ENCODE peak calls at places on chromosomes 2 and 18, in eight cellular contexts. E is HT-29; F is mesothelial cell of epicardium; Y is CD4-positive, alpha-beta T cell; K is PC-9; I is GM12891; X is NCI-H446; D is NCI-H1105. V is an unnamed sample.

GRCh38 chr2:133837441-133838090 is 269.3 kb upstream of the NCKAP5 start:
- DNase-seq in E (no peak), F (no peak), Y (no peak), K (no peak), I (no peak), X (peak), D (no peak), V (peak)

GRCh38 chr2:201258666-201258999 is 1.7 kb upstream of the CASP8 start:
- DNase-seq in E (no peak), F (no peak), Y (no peak), K (no peak), I (no peak), X (no peak), D (no peak), V (no peak)

GRCh38 chr18:51321696-51322095 is 124.2 kb upstream of the MEX3C start:
- DNase-seq in E (no peak), F (no peak), Y (no peak), K (no peak), I (no peak), X (no peak), D (no peak), V (no peak)

GRCh38 chr2:54577035-54577434 is 120.9 kb downstream of the SPTBN1 start:
- DNase-seq in E (no peak), F (no peak), Y (no peak), K (no peak), I (no peak), X (no peak), D (peak), V (peak)

GRCh38 chr2:213317929-213318328 is 33.7 kb downstream of the SPAG16 start:
- DNase-seq in E (no peak), F (no peak), Y (no peak), K (no peak), I (no peak), X (no peak), D (no peak), V (no peak)

GRCh38 chr2:225466891-225467604 is 67.5 kb downstream of the NYAP2 start:
- DNase-seq in E (peak), F (no peak), Y (no peak), K (peak), I (no peak), X (no peak), D (no peak), V (no peak)

GRCh38 chr2:107469437-107469995 is 357.2 kb upstream of the RGPD4 start:
- DNase-seq in E (no peak), F (no peak), Y (no peak), K (no peak), I (no peak), X (no peak), D (no peak), V (no peak)

GRCh38 chr2:39266139-39266805 is 22.5 kb upstream of the CDKL4 start:
- DNase-seq in E (no peak), F (no peak), Y (no peak), K (no peak), I (no peak), X (no peak), D (no peak), V (no peak)

GRCh38 chr2:47519604-47520301 is 116.8 kb downstream of the MSH2 start:
- DNase-seq in E (no peak), F (no peak), Y (no peak), K (no peak), I (no peak), X (no peak), D (no peak), V (peak)

GRCh38 chr2:203891474-203891873 is 23.9 kb downstream of the CTLA4 start:
- DNase-seq in E (no peak), F (no peak), Y (no peak), K (no peak), I (no peak), X (no peak), D (no peak), V (no peak)

GRCh38 chr18:38362286-38362792 is 796.7 kb upstream of the CELF4 start:
- DNase-seq in E (no peak), F (no peak), Y (no peak), K (no peak), I (no peak), X (no peak), D (no peak), V (peak)

GRCh38 chr18:5980721-5981120 is 85.4 kb upstream of the TMEM200C start:
- DNase-seq in E (no peak), F (no peak), Y (no peak), K (no peak), I (no peak), X (no peak), D (no peak), V (no peak)

GRCh38 chr18:35117951-35118411 is 76.8 kb downstream of the MAPRE2 start:
- DNase-seq in E (no peak), F (no peak), Y (no peak), K (no peak), I (no peak), X (no peak), D (no peak), V (no peak)

GRCh38 chr18:9612215-9612830 is 2.0 kb downstream of the PPP4R1 start:
- DNase-seq in E (peak), F (no peak), Y (peak), K (peak), I (no peak), X (peak), D (peak), V (peak)

GRCh38 chr2:221075203-221075602 is 496.9 kb downstream of the EPHA4 start:
- DNase-seq in E (no peak), F (no peak), Y (no peak), K (no peak), I (no peak), X (no peak), D (no peak), V (no peak)

GRCh38 chr2:209578394-209579006 is 154.7 kb downstream of the MAP2 start:
- DNase-seq in E (no peak), F (no peak), Y (no peak), K (no peak), I (no peak), X (peak), D (no peak), V (peak)

GRCh38 chr2:239420077-239420476 is 19.3 kb upstream of the HDAC4 start:
- DNase-seq in E (no peak), F (no peak), Y (no peak), K (no peak), I (no peak), X (no peak), D (no peak), V (no peak)

GRCh38 chr2:11434443-11434842 is 31.5 kb downstream of the E2F6 start:
- DNase-seq in E (no peak), F (no peak), Y (no peak), K (no peak), I (no peak), X (no peak), D (no peak), V (no peak)

GRCh38 chr2:204069804-204070203 is 133.2 kb downstream of the ICOS start:
- DNase-seq in E (no peak), F (no peak), Y (no peak), K (no peak), I (no peak), X (no peak), D (no peak), V (no peak)

GRCh38 chr2:61689526-61689925 is 151.4 kb upstream of the XPO1 start:
- DNase-seq in E (no peak), F (no peak), Y (no peak), K (no peak), I (no peak), X (no peak), D (no peak), V (no peak)

GRCh38 chr2:169351725-169352124 is 10.6 kb downstream of the LRP2 start:
- DNase-seq in E (no peak), F (no peak), Y (no peak), K (no peak), I (no peak), X (no peak), D (no peak), V (no peak)

GRCh38 chr2:140600116-140600515 is 1530.7 kb downstream of the LRP1B start:
- DNase-seq in E (no peak), F (no peak), Y (no peak), K (no peak), I (no peak), X (no peak), D (no peak), V (no peak)

GRCh38 chr2:69305712-69306611 is 81.1 kb downstream of the GFPT1 start:
- DNase-seq in E (no peak), F (peak), Y (no peak), K (no peak), I (peak), X (no peak), D (no peak), V (no peak)

GRCh38 chr2:75548036-75548573 is 12.6 kb downstream of the EVA1A start:
- DNase-seq in E (no peak), F (no peak), Y (peak), K (no peak), I (no peak), X (no peak), D (peak), V (no peak)

GRCh38 chr2:20141056-20141762 is 83.7 kb downstream of the SDC1 start:
- DNase-seq in E (peak), F (no peak), Y (no peak), K (peak), I (no peak), X (no peak), D (no peak), V (no peak)

V was measured in NCI-H1694.